ENCODE peak calls at places on chromosome 19, in ten cellular contexts. One of them, this sample, is unnamed.

GRCh38 chr19:35266149-35266903 is 2.4 kb upstream of the USF2 start:
- DNase-seq in endothelial cell: no peak
- DNase-seq in HCEC 1CT: no peak
- DNase-seq in CD4-positive, alpha-beta T cell: no peak
- DNase-seq in bronchial epithelial cell: no peak
- DNase-seq in stimulated activated CD4-positive, alpha-beta T cell treated with anti-CD3 and anti-CD28 coated beads, Interleukin-2, amount 100 ng/mL, for 48 hours: no peak
- DNase-seq in astrocyte of the cerebellum: no peak
- DNase-seq in stimulated activated CD8-positive, alpha-beta memory T cell treated with anti-CD3 and anti-CD28 coated beads, Interleukin-2, amount 100 ng/mL, for 48 hours: no peak
- DNase-seq in heart right ventricle: no peak
- DNase-seq in COLO829: no peak
- DNase-seq in this sample: no peak

GRCh38 chr19:18954094-18954493 is 13.1 kb upstream of the HOMER3 start:
- DNase-seq in endothelial cell: no peak
- DNase-seq in HCEC 1CT: no peak
- DNase-seq in CD4-positive, alpha-beta T cell: no peak
- DNase-seq in bronchial epithelial cell: no peak
- DNase-seq in stimulated activated CD4-positive, alpha-beta T cell treated with anti-CD3 and anti-CD28 coated beads, Interleukin-2, amount 100 ng/mL, for 48 hours: no peak
- DNase-seq in astrocyte of the cerebellum: no peak
- DNase-seq in stimulated activated CD8-positive, alpha-beta memory T cell treated with anti-CD3 and anti-CD28 coated beads, Interleukin-2, amount 100 ng/mL, for 48 hours: no peak
- DNase-seq in heart right ventricle: no peak
- DNase-seq in COLO829: no peak
- DNase-seq in this sample: no peak

GRCh38 chr19:49427855-49428546 is 2.8 kb downstream of the GFY start:
- DNase-seq in endothelial cell: no peak
- DNase-seq in HCEC 1CT: no peak
- DNase-seq in CD4-positive, alpha-beta T cell: no peak
- DNase-seq in bronchial epithelial cell: no peak
- DNase-seq in stimulated activated CD4-positive, alpha-beta T cell treated with anti-CD3 and anti-CD28 coated beads, Interleukin-2, amount 100 ng/mL, for 48 hours: no peak
- DNase-seq in astrocyte of the cerebellum: no peak
- DNase-seq in stimulated activated CD8-positive, alpha-beta memory T cell treated with anti-CD3 and anti-CD28 coated beads, Interleukin-2, amount 100 ng/mL, for 48 hours: no peak
- DNase-seq in heart right ventricle: no peak
- DNase-seq in COLO829: no peak
- DNase-seq in this sample: no peak

GRCh38 chr19:11418518-11419506 is at the start of gene RGL3:
- DNase-seq in endothelial cell: peak; percentile 40
- DNase-seq in HCEC 1CT: no peak
- DNase-seq in CD4-positive, alpha-beta T cell: no peak
- DNase-seq in bronchial epithelial cell: no peak
- DNase-seq in stimulated activated CD4-positive, alpha-beta T cell treated with anti-CD3 and anti-CD28 coated beads, Interleukin-2, amount 100 ng/mL, for 48 hours: no peak
- DNase-seq in astrocyte of the cerebellum: no peak
- DNase-seq in stimulated activated CD8-positive, alpha-beta memory T cell treated with anti-CD3 and anti-CD28 coated beads, Interleukin-2, amount 100 ng/mL, for 48 hours: no peak
- DNase-seq in heart right ventricle: peak; percentile 74
- DNase-seq in COLO829: no peak
- DNase-seq in this sample: no peak

GRCh38 chr19:56253737-56254136 is 18.8 kb upstream of the EDDM13 start:
- DNase-seq in endothelial cell: no peak
- DNase-seq in HCEC 1CT: peak; percentile 31
- DNase-seq in CD4-positive, alpha-beta T cell: no peak
- DNase-seq in bronchial epithelial cell: peak; percentile 57
- DNase-seq in stimulated activated CD4-positive, alpha-beta T cell treated with anti-CD3 and anti-CD28 coated beads, Interleukin-2, amount 100 ng/mL, for 48 hours: no peak
- DNase-seq in astrocyte of the cerebellum: peak; percentile 37
- DNase-seq in stimulated activated CD8-positive, alpha-beta memory T cell treated with anti-CD3 and anti-CD28 coated beads, Interleukin-2, amount 100 ng/mL, for 48 hours: no peak
- DNase-seq in heart right ventricle: no peak
- DNase-seq in COLO829: peak; percentile 66
- DNase-seq in this sample: peak; percentile 35

GRCh38 chr19:46133101-46133627 is 8.7 kb upstream of the IGFL3 start:
- DNase-seq in endothelial cell: peak; percentile 25
- DNase-seq in HCEC 1CT: peak; percentile 94
- DNase-seq in CD4-positive, alpha-beta T cell: no peak
- DNase-seq in bronchial epithelial cell: peak; percentile 97
- DNase-seq in stimulated activated CD4-positive, alpha-beta T cell treated with anti-CD3 and anti-CD28 coated beads, Interleukin-2, amount 100 ng/mL, for 48 hours: no peak
- DNase-seq in astrocyte of the cerebellum: peak; percentile 97
- DNase-seq in stimulated activated CD8-positive, alpha-beta memory T cell treated with anti-CD3 and anti-CD28 coated beads, Interleukin-2, amount 100 ng/mL, for 48 hours: no peak
- DNase-seq in heart right ventricle: no peak
- DNase-seq in COLO829: no peak
- DNase-seq in this sample: peak; percentile 87

GRCh38 chr19:20423381-20424207 is 142.0 kb downstream of the ZNF737 start:
- DNase-seq in endothelial cell: peak; percentile 50
- DNase-seq in HCEC 1CT: peak; percentile 29
- DNase-seq in CD4-positive, alpha-beta T cell: no peak
- DNase-seq in bronchial epithelial cell: peak; percentile 27
- DNase-seq in stimulated activated CD4-positive, alpha-beta T cell treated with anti-CD3 and anti-CD28 coated beads, Interleukin-2, amount 100 ng/mL, for 48 hours: peak; percentile 12
- DNase-seq in astrocyte of the cerebellum: no peak
- DNase-seq in stimulated activated CD8-positive, alpha-beta memory T cell treated with anti-CD3 and anti-CD28 coated beads, Interleukin-2, amount 100 ng/mL, for 48 hours: peak; percentile 3
- DNase-seq in heart right ventricle: peak; percentile 57
- DNase-seq in COLO829: no peak
- DNase-seq in this sample: peak; percentile 62

GRCh38 chr19:43623889-43624670 is 4.7 kb upstream of the ZNF428 start:
- DNase-seq in endothelial cell: no peak
- DNase-seq in HCEC 1CT: no peak
- DNase-seq in CD4-positive, alpha-beta T cell: no peak
- DNase-seq in bronchial epithelial cell: no peak
- DNase-seq in stimulated activated CD4-positive, alpha-beta T cell treated with anti-CD3 and anti-CD28 coated beads, Interleukin-2, amount 100 ng/mL, for 48 hours: no peak
- DNase-seq in astrocyte of the cerebellum: no peak
- DNase-seq in stimulated activated CD8-positive, alpha-beta memory T cell treated with anti-CD3 and anti-CD28 coated beads, Interleukin-2, amount 100 ng/mL, for 48 hours: no peak
- DNase-seq in heart right ventricle: no peak
- DNase-seq in COLO829: no peak
- DNase-seq in this sample: no peak

GRCh38 chr19:2755811-2756210 is 16.0 kb upstream of the SLC39A3 start:
- DNase-seq in endothelial cell: no peak
- DNase-seq in HCEC 1CT: no peak
- DNase-seq in CD4-positive, alpha-beta T cell: no peak
- DNase-seq in bronchial epithelial cell: no peak
- DNase-seq in stimulated activated CD4-positive, alpha-beta T cell treated with anti-CD3 and anti-CD28 coated beads, Interleukin-2, amount 100 ng/mL, for 48 hours: no peak
- DNase-seq in astrocyte of the cerebellum: no peak
- DNase-seq in stimulated activated CD8-positive, alpha-beta memory T cell treated with anti-CD3 and anti-CD28 coated beads, Interleukin-2, amount 100 ng/mL, for 48 hours: no peak
- DNase-seq in heart right ventricle: no peak
- DNase-seq in COLO829: no peak
- DNase-seq in this sample: no peak

GRCh38 chr19:50911206-50912101 is at the start of gene KLK4:
- DNase-seq in endothelial cell: no peak
- DNase-seq in HCEC 1CT: no peak
- DNase-seq in CD4-positive, alpha-beta T cell: no peak
- DNase-seq in bronchial epithelial cell: no peak
- DNase-seq in stimulated activated CD4-positive, alpha-beta T cell treated with anti-CD3 and anti-CD28 coated beads, Interleukin-2, amount 100 ng/mL, for 48 hours: no peak
- DNase-seq in astrocyte of the cerebellum: no peak
- DNase-seq in stimulated activated CD8-positive, alpha-beta memory T cell treated with anti-CD3 and anti-CD28 coated beads, Interleukin-2, amount 100 ng/mL, for 48 hours: no peak
- DNase-seq in heart right ventricle: no peak
- DNase-seq in COLO829: no peak
- DNase-seq in this sample: no peak

GRCh38 chr19:34173145-34173956 is 1.0 kb downstream of the LSM14A start:
- DNase-seq in endothelial cell: peak; percentile 38
- DNase-seq in HCEC 1CT: peak; percentile 32
- DNase-seq in CD4-positive, alpha-beta T cell: peak; percentile 2
- DNase-seq in bronchial epithelial cell: peak; percentile 65
- DNase-seq in stimulated activated CD4-positive, alpha-beta T cell treated with anti-CD3 and anti-CD28 coated beads, Interleukin-2, amount 100 ng/mL, for 48 hours: no peak
- DNase-seq in astrocyte of the cerebellum: peak; percentile 12
- DNase-seq in stimulated activated CD8-positive, alpha-beta memory T cell treated with anti-CD3 and anti-CD28 coated beads, Interleukin-2, amount 100 ng/mL, for 48 hours: no peak
- DNase-seq in heart right ventricle: no peak
- DNase-seq in COLO829: peak; percentile 26
- DNase-seq in this sample: no peak

GRCh38 chr19:403221-404036 is 5.5 kb downstream of the C2CD4C start:
- DNase-seq in endothelial cell: no peak
- DNase-seq in HCEC 1CT: no peak
- DNase-seq in CD4-positive, alpha-beta T cell: no peak
- DNase-seq in bronchial epithelial cell: no peak
- DNase-seq in stimulated activated CD4-positive, alpha-beta T cell treated with anti-CD3 and anti-CD28 coated beads, Interleukin-2, amount 100 ng/mL, for 48 hours: no peak
- DNase-seq in astrocyte of the cerebellum: no peak
- DNase-seq in stimulated activated CD8-positive, alpha-beta memory T cell treated with anti-CD3 and anti-CD28 coated beads, Interleukin-2, amount 100 ng/mL, for 48 hours: no peak
- DNase-seq in heart right ventricle: no peak
- DNase-seq in COLO829: no peak
- DNase-seq in this sample: no peak

GRCh38 chr19:10773969-10774368 is 56.1 kb downstream of the DNM2 start:
- DNase-seq in endothelial cell: no peak
- DNase-seq in HCEC 1CT: no peak
- DNase-seq in CD4-positive, alpha-beta T cell: no peak
- DNase-seq in bronchial epithelial cell: peak; percentile 48
- DNase-seq in stimulated activated CD4-positive, alpha-beta T cell treated with anti-CD3 and anti-CD28 coated beads, Interleukin-2, amount 100 ng/mL, for 48 hours: no peak
- DNase-seq in astrocyte of the cerebellum: no peak
- DNase-seq in stimulated activated CD8-positive, alpha-beta memory T cell treated with anti-CD3 and anti-CD28 coated beads, Interleukin-2, amount 100 ng/mL, for 48 hours: no peak
- DNase-seq in heart right ventricle: no peak
- DNase-seq in COLO829: no peak
- DNase-seq in this sample: no peak

This sample was measured in fibroblast of the conjunctiva.